ENCODE peak calls at places on chromosome 18, in four cellular contexts. One of them, this sample, is unnamed.

GRCh38 chr18:50340078-50340477 is 34.8 kb upstream of the SKA1 start:
- DNase-seq in GM20000: no peak
- DNase-seq in ELR: no peak
- DNase-seq in neural crest cell: no peak
- DNase-seq in this sample: no peak

GRCh38 chr18:37987901-37988300 is 422.3 kb upstream of the CELF4 start:
- DNase-seq in neural crest cell: no peak
- DNase-seq in ELR: no peak
- DNase-seq in GM20000: no peak
- DNase-seq in this sample: no peak

GRCh38 chr18:57910817-57911216 is 107.7 kb upstream of the ATP8B1 start:
- DNase-seq in neural crest cell: peak; percentile 9
- DNase-seq in GM20000: peak; percentile 31
- DNase-seq in ELR: peak; percentile 34
- DNase-seq in this sample: no peak

GRCh38 chr18:14933049-14933851 is 185.3 kb downstream of the ANKRD30B start:
- DNase-seq in ELR: no peak
- DNase-seq in neural crest cell: no peak
- DNase-seq in GM20000: no peak
- DNase-seq in this sample: no peak

GRCh38 chr18:35041752-35042379 is 653 bp downstream of the MAPRE2 start:
- DNase-seq in GM20000: no peak
- DNase-seq in neural crest cell: no peak
- DNase-seq in ELR: peak; percentile 41
- DNase-seq in this sample: peak; percentile 15

GRCh38 chr18:77140030-77140429 is 7.4 kb upstream of the MBP start:
- DNase-seq in ELR: no peak
- DNase-seq in neural crest cell: no peak
- DNase-seq in GM20000: no peak
- DNase-seq in this sample: no peak

GRCh38 chr18:56026505-56026904 is 438.5 kb upstream of the TCF4 start:
- DNase-seq in ELR: no peak
- DNase-seq in GM20000: no peak
- DNase-seq in neural crest cell: no peak
- DNase-seq in this sample: no peak

GRCh38 chr18:12422936-12423335 is 15.2 kb downstream of the PRELID3A start:
- DNase-seq in neural crest cell: no peak
- DNase-seq in GM20000: no peak
- DNase-seq in ELR: no peak
- DNase-seq in this sample: no peak

GRCh38 chr18:7609617-7610016 is 42.5 kb downstream of the PTPRM start:
- DNase-seq in ELR: no peak
- DNase-seq in neural crest cell: no peak
- DNase-seq in GM20000: no peak
- DNase-seq in this sample: no peak

GRCh38 chr18:59180150-59180845 is 39.7 kb upstream of the GRP start:
- DNase-seq in ELR: peak; percentile 37
- DNase-seq in neural crest cell: no peak
- DNase-seq in GM20000: no peak
- DNase-seq in this sample: no peak

GRCh38 chr18:74360852-74361640 is 45.4 kb downstream of the C18orf63 start:
- DNase-seq in GM20000: no peak
- DNase-seq in neural crest cell: no peak
- DNase-seq in ELR: no peak
- DNase-seq in this sample: no peak

GRCh38 chr18:57748770-57749603 is 54.1 kb downstream of the ATP8B1 start:
- DNase-seq in ELR: peak; percentile 64
- DNase-seq in neural crest cell: no peak
- DNase-seq in GM20000: peak; percentile 40
- DNase-seq in this sample: peak; percentile 83

GRCh38 chr18:34595673-34596072 is 114.4 kb upstream of the DTNA start:
- DNase-seq in GM20000: no peak
- DNase-seq in ELR: peak; percentile 3
- DNase-seq in neural crest cell: no peak
- DNase-seq in this sample: peak; percentile 44

GRCh38 chr18:74370163-74370562 is 54.5 kb downstream of the C18orf63 start:
- DNase-seq in ELR: no peak
- DNase-seq in neural crest cell: no peak
- DNase-seq in GM20000: no peak
- DNase-seq in this sample: no peak

GRCh38 chr18:13548944-13549878 is 177.1 kb downstream of the FAM210A start:
- DNase-seq in GM20000: peak; percentile 61
- DNase-seq in neural crest cell: no peak
- DNase-seq in ELR: no peak
- DNase-seq in this sample: no peak

GRCh38 chr18:73556904-73557303 is 590.7 kb downstream of the FBXO15 start:
- DNase-seq in ELR: no peak
- DNase-seq in GM20000: no peak
- DNase-seq in neural crest cell: no peak
- DNase-seq in this sample: peak; percentile 7

GRCh38 chr18:42578781-42579180 is 536.7 kb downstream of the RIT2 start:
- DNase-seq in neural crest cell: no peak
- DNase-seq in ELR: no peak
- DNase-seq in GM20000: no peak
- DNase-seq in this sample: peak; percentile 59

GRCh38 chr18:7926526-7926925 is 359.4 kb downstream of the PTPRM start:
- DNase-seq in GM20000: no peak
- DNase-seq in neural crest cell: no peak
- DNase-seq in ELR: peak; percentile 24
- DNase-seq in this sample: peak; percentile 36

GRCh38 chr18:48304906-48305693 is 104.1 kb downstream of the ZBTB7C start:
- DNase-seq in GM20000: no peak
- DNase-seq in ELR: no peak
- DNase-seq in neural crest cell: no peak
- DNase-seq in this sample: no peak

GRCh38 chr18:78607784-78608183 is 371.8 kb upstream of the SALL3 start:
- DNase-seq in ELR: no peak
- DNase-seq in GM20000: no peak
- DNase-seq in neural crest cell: no peak
- DNase-seq in this sample: no peak

This sample was measured in bronchial epithelial cell.